ENCODE peak calls at places on chromosome 3, in four cellular contexts. H is endothelial cell of umbilical vein, G is heart left ventricle, C is Panc1. X is an unnamed sample.

GRCh38 chr3:170431054-170431453 is 12.4 kb downstream of the CLDN11 start:
- DNase-seq in C (no peak), G (no peak), H (no peak), X (no peak)

GRCh38 chr3:42996633-42997075 is 17.5 kb downstream of the GASK1A start:
- DNase-seq in C (no peak), H (no peak), G (no peak), X (no peak)

GRCh38 chr3:102156426-102156825 is 278.4 kb upstream of the ZPLD1 start:
- DNase-seq in C (no peak), G (no peak), H (peak; percentile 93), X (no peak)

GRCh38 chr3:111548060-111548459 is 6.1 kb downstream of the CD96 start:
- DNase-seq in C (no peak), G (no peak), H (no peak), X (no peak)

GRCh38 chr3:134330895-134331810 is 43.1 kb downstream of the AMOTL2 start:
- DNase-seq in G (no peak), C (no peak), H (peak; percentile 19), X (peak; percentile 77)

GRCh38 chr3:14481018-14481645 is 59.0 kb downstream of the GRIP2 start:
- DNase-seq in H (no peak), C (no peak), G (no peak), X (no peak)

GRCh38 chr3:9638939-9639338 is 10.4 kb upstream of the MTMR14 start:
- DNase-seq in C (no peak), G (no peak), H (no peak), X (no peak)

GRCh38 chr3:78668302-78668701 is 1099.5 kb downstream of the ROBO1 start:
- DNase-seq in H (no peak), G (no peak), C (no peak), X (no peak)

GRCh38 chr3:30984855-30985793 is 90.7 kb upstream of the GADL1 start:
- DNase-seq in H (peak; percentile 13), C (no peak), G (no peak), X (no peak)

GRCh38 chr3:99365979-99366378 is 272.4 kb upstream of the COL8A1 start:
- DNase-seq in G (no peak), C (no peak), H (peak; percentile 76), X (no peak)

GRCh38 chr3:10520118-10520517 is 14.7 kb upstream of the ATP2B2 start:
- DNase-seq in H (no peak), G (peak; percentile 1), C (no peak), X (peak; percentile 14)

GRCh38 chr3:69791111-69791510 is 51.8 kb downstream of the MITF start:
- DNase-seq in H (no peak), G (peak; percentile 60), C (no peak), X (no peak)

GRCh38 chr3:30631237-30631961 is 25.0 kb downstream of the TGFBR2 start:
- DNase-seq in C (no peak), H (peak; percentile 86), G (no peak), X (no peak)

GRCh38 chr3:165712382-165712781 is 124.8 kb downstream of the BCHE start:
- DNase-seq in G (no peak), H (no peak), C (no peak), X (no peak)

GRCh38 chr3:141729240-141729639 is 8.9 kb upstream of the RNF7 start:
- DNase-seq in C (no peak), G (no peak), H (no peak), X (peak; percentile 62)
- TF ChIP-seq CTCF in C (peak; percentile 43), G (no peak), H (no peak), X (peak; percentile 65)

GRCh38 chr3:48469046-48469915 is 22.7 kb downstream of the ATRIP start:
- DNase-seq in C (no peak), G (no peak), H (no peak), X (peak; percentile 46)

GRCh38 chr3:48468329-48468731 is 21.8 kb downstream of the ATRIP start:
- DNase-seq in H (no peak), G (no peak), C (no peak), X (no peak)

GRCh38 chr3:48466386-48467109 is 20.0 kb downstream of the ATRIP start:
- DNase-seq in C (no peak), G (no peak), H (peak; percentile 24), X (peak; percentile 50)

GRCh38 chr3:48467110-48467454 is 20.5 kb downstream of the ATRIP start:
- DNase-seq in G (no peak), H (no peak), C (no peak), X (peak; percentile 43)

DNA sequence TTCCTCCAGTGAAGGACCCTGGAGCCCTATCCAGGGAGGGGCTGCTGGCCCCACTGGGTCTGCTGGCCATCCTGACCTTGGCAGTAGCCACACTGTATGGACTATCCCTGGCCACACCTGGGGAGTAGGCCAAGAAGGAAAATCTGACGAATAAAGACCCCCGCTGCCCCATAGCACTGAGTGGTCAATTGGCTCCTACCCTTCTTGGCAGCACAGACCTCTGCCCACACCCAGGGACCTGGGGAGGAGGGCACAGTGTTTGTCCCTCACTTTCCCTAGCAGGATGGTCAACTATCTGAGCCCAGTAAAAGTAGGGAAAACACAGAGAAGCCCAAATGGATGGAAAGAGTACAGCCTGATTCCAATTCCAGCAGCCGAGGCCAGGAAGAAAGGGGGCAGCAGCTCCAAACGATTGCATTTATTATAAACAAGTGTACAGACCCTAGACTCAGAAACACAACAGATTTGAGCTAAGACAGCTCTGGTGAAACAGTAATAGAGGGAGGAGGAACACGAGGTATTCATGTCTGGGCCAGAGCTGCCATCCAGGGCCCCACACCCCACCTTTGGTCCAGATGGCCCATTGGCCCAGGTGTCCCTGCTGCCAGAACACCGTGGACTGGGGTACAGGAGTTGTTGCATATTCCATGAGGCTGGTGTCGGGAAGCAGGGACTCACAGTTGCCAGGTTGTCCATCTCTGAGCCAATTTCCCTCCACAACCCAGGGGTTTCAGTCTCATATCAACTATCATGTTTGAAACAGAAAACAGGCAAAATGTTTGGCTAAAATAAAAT is 21.1 kb downstream of the ATRIP start:
- DNase-seq in C (no peak), G (no peak), H (no peak), X (no peak)
- H3K9me3 ChIP-seq in C (no peaks in the 10 kb centered on the region), G (no peaks in the 10 kb centered on the region), H (no peaks in the 10 kb centered on the region), X (no peaks in the 10 kb centered on the region)

GRCh38 chr3:123392368-123392767 is 56.5 kb downstream of the ADCY5 start:
- DNase-seq in C (no peak), H (no peak), G (no peak), X (no peak)
- H3K4me1 ChIP-seq in C (no peaks in the 10 kb centered on the region), H (no peaks in the 10 kb centered on the region), G (peaks cover 32% of the 10 kb centered on the region), X (no peaks in the 10 kb centered on the region)

DNA sequence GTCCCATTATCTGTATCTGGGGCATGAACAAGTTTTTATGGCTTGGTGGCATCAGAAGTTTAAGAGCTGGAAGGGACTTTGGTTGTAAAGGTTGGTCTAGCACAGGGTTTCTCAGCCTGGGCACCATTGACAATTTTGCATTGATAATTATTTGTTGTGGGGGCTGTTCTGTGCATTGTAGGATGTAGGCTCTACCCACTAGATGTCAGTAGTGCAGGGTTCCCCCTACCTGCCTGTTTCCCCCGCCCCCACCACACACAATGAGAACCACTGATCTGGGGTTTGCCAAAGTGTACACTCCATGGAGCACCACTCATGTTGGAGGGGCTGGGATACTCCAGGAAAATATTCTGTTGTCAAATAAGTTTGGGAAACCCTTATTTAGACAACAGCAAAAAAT is 42.7 kb downstream of the PLCL2 start:
- DNase-seq in G (no peak), C (no peak), H (no peak), X (no peak)
- TF ChIP-seq CTCF in G (no peak), C (peak; percentile 17), H (no peak), X (peak; percentile 53)

GRCh38 chr3:195591220-195591619 is 7.5 kb upstream of the APOD start:
- DNase-seq in C (no peak), G (no peak), H (no peak), X (no peak)
- H3K9me3 ChIP-seq in C (no peaks in the 10 kb centered on the region), G (peaks cover 8% of the 10 kb centered on the region), H (no peaks in the 10 kb centered on the region), X (peaks cover 22% of the 10 kb centered on the region)

DNA sequence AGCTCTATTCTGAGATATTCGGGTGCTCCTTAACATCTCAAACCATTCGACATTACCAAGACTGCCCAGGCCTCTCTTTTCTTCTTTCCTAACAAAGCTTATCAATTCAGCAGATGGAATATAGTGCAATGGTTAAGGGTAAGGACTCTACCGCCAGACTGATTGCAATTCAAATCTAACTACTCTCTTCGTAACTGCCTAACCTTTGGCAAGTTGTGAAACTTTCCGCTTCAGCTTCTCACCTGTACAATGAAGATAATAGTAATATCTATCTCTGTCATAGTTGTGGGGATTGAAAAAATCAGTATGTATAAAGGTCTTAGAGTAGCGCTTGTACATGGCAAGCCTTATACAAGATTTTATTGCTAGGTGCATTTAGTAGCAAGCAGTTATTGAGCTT is 991 bp downstream of the UBA5 start:
- DNase-seq in C (no peak), H (peak; percentile 35), G (no peak), X (no peak)
- H3K4me1 ChIP-seq in C (peaks cover 21% of the 10 kb centered on the region), H (peaks cover 20% of the 10 kb centered on the region), G (no peaks in the 10 kb centered on the region), X (peaks cover 9% of the 10 kb centered on the region)

GRCh38 chr3:46861996-46862688 is 1.1 kb downstream of the MYL3 start:
- DNase-seq in H (no peak), C (no peak), G (peak; percentile 16), X (peak; percentile 41)

GRCh38 chr3:46861293-46861995 is 1.8 kb downstream of the MYL3 start:
- DNase-seq in G (peak; percentile 80), C (no peak), H (no peak), X (peak; percentile 40)

GRCh38 chr3:46858996-46859710 is 4.1 kb downstream of the MYL3 start:
- DNase-seq in H (no peak), G (peak; percentile 17), C (no peak), X (peak; percentile 41)

GRCh38 chr3:46862689-46863020 is 589 bp downstream of the MYL3 start:
- DNase-seq in H (no peak), G (no peak), C (no peak), X (peak; percentile 22)

DNA sequence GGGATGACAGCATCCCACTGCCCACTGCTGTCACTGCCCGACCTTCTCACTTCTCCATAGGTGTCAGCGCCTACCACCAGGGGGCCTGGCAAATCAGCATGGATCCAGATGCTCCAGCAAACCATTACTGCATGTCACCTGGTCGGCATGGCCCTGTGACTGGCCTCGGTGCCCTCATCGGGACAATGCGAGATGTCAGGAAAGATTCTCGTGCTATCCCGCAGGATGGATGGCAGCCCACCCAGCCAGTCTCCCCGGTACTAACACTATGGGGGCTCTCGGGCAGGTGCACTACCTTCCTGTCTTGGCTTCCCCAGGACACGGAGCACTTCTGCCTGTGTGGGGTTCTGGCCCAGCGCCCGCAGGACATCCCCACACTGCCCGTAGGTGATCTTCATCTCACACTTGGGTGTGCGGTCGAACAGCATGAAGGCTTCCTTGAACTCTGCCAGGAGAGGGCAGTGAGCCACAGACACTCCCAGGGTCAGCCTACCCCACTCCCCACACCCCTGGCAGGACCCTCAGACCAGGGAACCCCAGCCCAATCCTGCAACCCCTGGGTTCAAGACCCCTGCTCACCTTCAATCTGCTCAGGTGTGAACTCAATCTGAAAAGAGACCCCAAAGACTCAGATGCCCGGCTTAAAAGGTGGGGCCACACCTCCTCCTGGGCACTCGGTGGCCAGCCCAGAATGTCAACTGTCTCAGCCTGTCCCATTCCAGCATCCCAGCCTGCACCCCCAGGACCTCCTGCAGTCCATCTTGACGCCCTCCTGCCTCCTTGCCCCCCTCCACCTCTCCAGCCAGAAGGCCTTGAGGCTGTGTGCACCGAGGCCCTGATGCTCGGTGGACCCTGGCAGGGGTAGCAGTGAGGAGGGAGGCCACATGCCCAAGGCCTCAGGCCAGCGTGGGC is 2.6 kb downstream of the MYL3 start:
- DNase-seq in H (no peak), G (peak; percentile 48), C (no peak), X (peak; percentile 75)
- TF ChIP-seq CTCF in H (peak; percentile 62), G (peak; percentile 29), C (peak; percentile 74), X (peak; percentile 70)

GRCh38 chr3:123314409-123315270 is 112.9 kb downstream of the SEC22A start:
- DNase-seq in G (no peak), C (no peak), H (no peak), X (peak; percentile 99)
- H3K9me3 ChIP-seq in G (no peaks in the 10 kb centered on the region), C (no peaks in the 10 kb centered on the region), H (no peaks in the 10 kb centered on the region), X (no peaks in the 10 kb centered on the region)